ENCODE peak calls at places on chromosomes 13 and 19, in seven cellular contexts. V is AG04450, N is right atrium auricular region, F is astrocyte of the spinal cord, Y is esophagus squamous epithelium, D is mucosa of descending colon, U is fibroblast of the aortic adventitia. P is an unnamed sample.

GRCh38 chr13:77492982-77493381 is 42.5 kb upstream of the SCEL start:
- DNase-seq in V (no peak), N (no peak), F (peak; percentile 33), Y (no peak), D (no peak), U (peak; percentile 58), P (peak; percentile 51)

GRCh38 chr13:19181621-19182485 is at the start of gene TUBA3C:
- DNase-seq in V (no peak), N (peak; percentile 44), F (no peak), Y (no peak), D (no peak), U (no peak), P (no peak)

GRCh38 chr13:39909634-39910033 is 254.2 kb downstream of the COG6 start:
- DNase-seq in V (no peak), N (no peak), F (no peak), Y (no peak), D (no peak), U (no peak), P (no peak)

GRCh38 chr13:30341815-30342570 is 34.6 kb upstream of the KATNAL1 start:
- DNase-seq in V (peak; percentile 71), N (peak; percentile 84), F (peak; percentile 94), Y (no peak), D (peak; percentile 72), U (peak; percentile 96), P (peak; percentile 95)

GRCh38 chr13:34356686-34357434 is 538.9 kb downstream of the RFC3 start:
- DNase-seq in V (no peak), N (no peak), F (no peak), Y (no peak), D (no peak), U (no peak), P (no peak)

GRCh38 chr19:10501971-10502523 is 1.1 kb downstream of the KEAP1 start:
- DNase-seq in V (no peak), N (peak; percentile 76), F (peak; percentile 35), Y (no peak), D (peak; percentile 89), U (peak; percentile 47), P (no peak)

GRCh38 chr13:107461751-107462150 is 753.6 kb downstream of the LIG4 start:
- DNase-seq in V (no peak), N (no peak), F (peak; percentile 75), Y (no peak), D (no peak), U (peak; percentile 39), P (no peak)

GRCh38 chr13:41859555-41859954 is 101.4 kb downstream of the VWA8 start:
- DNase-seq in V (no peak), N (no peak), F (no peak), Y (no peak), D (no peak), U (no peak), P (no peak)

GRCh38 chr13:98007001-98007400 is 53.5 kb downstream of the IPO5 start:
- DNase-seq in V (no peak), N (no peak), F (no peak), Y (no peak), D (no peak), U (no peak), P (no peak)

GRCh38 chr19:31518216-31518615 is 169.0 kb upstream of the TSHZ3 start:
- DNase-seq in V (no peak), N (peak; percentile 13), F (no peak), Y (no peak), D (no peak), U (no peak), P (no peak)

GRCh38 chr19:18851673-18852325 is 20.0 kb downstream of the UPF1 start:
- DNase-seq in V (no peak), N (no peak), F (no peak), Y (no peak), D (no peak), U (no peak), P (no peak)

GRCh38 chr19:23310729-23311211 is 60.6 kb upstream of the ZNF724 start:
- DNase-seq in V (no peak), N (no peak), F (no peak), Y (no peak), D (no peak), U (no peak), P (no peak)

GRCh38 chr13:84706004-84706710 is 823.9 kb upstream of the SLITRK1 start:
- DNase-seq in V (no peak), N (no peak), F (no peak), Y (no peak), D (no peak), U (no peak), P (no peak)

GRCh38 chr13:20822406-20822805 is 48.6 kb upstream of the EEF1AKMT1 start:
- DNase-seq in V (no peak), N (no peak), F (no peak), Y (no peak), D (no peak), U (no peak), P (no peak)

GRCh38 chr19:50380767-50381166 is 3.4 kb upstream of the POLD1 start:
- DNase-seq in V (no peak), N (no peak), F (no peak), Y (no peak), D (no peak), U (no peak), P (no peak)
- TF ChIP-seq CTCF in V (no peak), N (no peak), F (no peak), Y (no peak), D (no peak), U (no peak), P (no peak)

DNA sequence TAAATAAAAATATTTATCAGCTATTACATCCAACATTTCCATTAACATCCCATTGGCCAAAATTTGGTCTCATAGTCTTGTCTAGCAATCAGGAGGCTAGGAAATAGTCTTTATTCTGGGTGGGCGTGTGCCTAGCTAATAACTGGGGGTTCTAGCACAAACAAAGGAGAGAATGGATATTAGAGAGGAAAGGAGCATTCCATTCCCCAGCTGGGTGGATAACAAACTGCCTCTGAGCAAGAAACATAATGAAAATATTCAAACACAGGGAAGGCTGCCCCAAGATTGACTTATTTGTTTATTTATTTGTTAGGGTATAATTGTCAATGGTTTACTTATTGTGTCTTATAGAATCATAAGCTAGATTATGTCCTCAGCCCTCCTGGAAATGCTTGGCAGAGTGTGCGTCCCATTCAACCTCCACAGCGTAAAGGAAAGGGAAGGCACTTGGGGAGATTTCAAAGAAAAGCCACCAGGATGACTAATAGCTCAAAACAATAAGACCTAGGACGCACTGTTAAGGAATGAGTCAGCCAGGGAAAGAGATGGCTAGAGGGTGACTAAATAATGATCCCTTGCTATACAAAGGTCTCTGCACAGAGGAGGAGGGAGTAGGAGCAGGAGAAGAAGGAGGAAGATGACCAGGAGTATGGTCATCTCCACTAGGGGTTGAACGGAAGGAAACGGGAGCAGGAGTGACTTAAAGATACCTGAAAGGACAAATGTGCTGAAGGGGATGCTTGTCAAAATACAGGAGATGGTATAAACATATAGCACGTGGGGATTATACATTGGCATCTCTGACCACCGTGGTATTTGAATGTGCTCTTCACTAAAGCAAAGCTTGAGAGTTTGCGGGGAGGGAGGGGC is 23.5 kb upstream of the USP12 start:
- DNase-seq in V (no peak), N (no peak), F (peak; percentile 93), Y (no peak), D (no peak), U (peak; percentile 94), P (peak; percentile 97)
- H3K4me3 ChIP-seq in V (no peak overlapping the region), N (no peak overlapping the region), F (no peak overlapping the region), Y (no peak overlapping the region), D (no peak overlapping the region), U (no peak overlapping the region), P (no peak overlapping the region)

GRCh38 chr13:24071016-24071415 is 89.5 kb upstream of the SPATA13 start:
- DNase-seq in V (no peak), N (no peak), F (no peak), Y (no peak), D (no peak), U (no peak), P (no peak)
- TF ChIP-seq CTCF in V (no peak), N (no peak), F (no peak), Y (no peak), D (no peak), U (no peak), P (no peak)

GRCh38 chr13:75407473-75407872 is 74.5 kb downstream of the TBC1D4 start:
- DNase-seq in V (no peak), N (no peak), F (no peak), Y (no peak), D (no peak), U (no peak), P (no peak)

GRCh38 chr13:75407998-75408397 is 74.0 kb downstream of the TBC1D4 start:
- DNase-seq in V (no peak), N (no peak), F (no peak), Y (no peak), D (no peak), U (no peak), P (no peak)

GRCh38 chr13:75414036-75414827 is 67.7 kb downstream of the TBC1D4 start:
- DNase-seq in V (no peak), N (no peak), F (no peak), Y (no peak), D (no peak), U (no peak), P (no peak)

GRCh38 chr13:75411924-75412537 is 69.9 kb downstream of the TBC1D4 start:
- DNase-seq in V (no peak), N (no peak), F (no peak), Y (no peak), D (no peak), U (no peak), P (no peak)

GRCh38 chr13:75410207-75410606 is 71.8 kb downstream of the TBC1D4 start:
- DNase-seq in V (no peak), N (no peak), F (no peak), Y (no peak), D (no peak), U (no peak), P (no peak)
- H3K4me3 ChIP-seq in V (no peak overlapping the region), N (peak overlapping the region; percentile 2), F (no peak overlapping the region), Y (no peak overlapping the region), D (no peak overlapping the region), U (no peak overlapping the region), P (no peak overlapping the region)

GRCh38 chr13:79477968-79478367 is 3.0 kb upstream of the NDFIP2 start:
- DNase-seq in V (no peak), N (no peak), F (no peak), Y (no peak), D (no peak), U (no peak), P (no peak)
- TF ChIP-seq CTCF in V (no peak), N (peak; percentile 48), F (no peak), Y (no peak), D (no peak), U (no peak), P (no peak)

DNA sequence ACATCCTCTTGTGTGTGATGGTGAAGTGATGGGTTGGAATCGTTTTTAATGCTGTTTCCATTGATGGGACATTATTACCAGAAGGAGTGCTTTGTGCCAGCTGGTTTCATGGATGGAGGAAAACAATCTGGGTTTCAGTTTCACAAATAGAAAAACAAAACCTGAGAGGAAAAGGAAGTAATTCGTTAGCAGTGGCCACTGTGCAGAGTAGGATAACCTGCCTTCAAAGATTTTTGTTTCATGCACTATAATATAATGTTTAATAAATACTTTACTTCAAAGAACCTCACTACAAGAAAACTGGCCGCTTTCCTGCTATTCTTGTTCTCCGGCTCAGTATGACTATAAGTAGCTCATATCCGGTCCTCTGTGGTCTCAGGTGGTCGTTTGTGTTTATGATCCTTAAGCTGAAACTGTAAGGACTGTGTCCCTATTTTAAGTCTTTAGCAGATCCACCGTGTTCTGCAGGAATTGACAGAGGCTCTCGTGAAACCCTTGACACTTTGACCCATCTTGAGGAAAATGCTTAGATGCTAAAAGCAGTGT is 104.7 kb downstream of the GGACT start:
- DNase-seq in V (no peak), N (no peak), F (no peak), Y (no peak), D (no peak), U (no peak), P (no peak)
- H3K4me3 ChIP-seq in V (no peak overlapping the region), N (no peak overlapping the region), F (no peak overlapping the region), Y (no peak overlapping the region), D (no peak overlapping the region), U (no peak overlapping the region), P (no peak overlapping the region)

GRCh38 chr13:110769097-110769496 is 55.6 kb downstream of the ING1 start:
- DNase-seq in V (no peak), N (no peak), F (no peak), Y (no peak), D (no peak), U (no peak), P (no peak)
- TF ChIP-seq CTCF in V (no peak), N (no peak), F (no peak), Y (no peak), D (no peak), U (no peak), P (no peak)